ENCODE peak calls at places on chromosomes 12 and 14, in seven cellular contexts. C is left colon, X is esophagus muscularis mucosa, W is upper lobe of left lung, L is thoracic aorta, Q is iris pigment epithelial cell, R is small intestine. M is an unnamed sample.
A peak's percentile ranks its signal among the peaks of the same experiment; 100 is the strongest.

GRCh38 chr12:51328587-51328986 is 4.6 kb upstream of the BIN2 start:
- DNase-seq in C (no peak), X (no peak), W (no peak), L (no peak), Q (no peak), R (no peak), M (no peak)

GRCh38 chr12:107645630-107646333 is 39.8 kb upstream of the PWP1 start:
- DNase-seq in C (no peak), X (no peak), W (peak; percentile 41), L (no peak), Q (no peak), R (no peak), M (no peak)

GRCh38 chr14:58863576-58864345 is 226.0 kb downstream of the DACT1 start:
- DNase-seq in C (no peak), X (no peak), W (no peak), L (no peak), Q (no peak), R (no peak), M (no peak)

GRCh38 chr12:131471271-131471905 is 239.5 kb upstream of the SFSWAP start:
- DNase-seq in C (no peak), X (no peak), W (peak; percentile 38), L (no peak), Q (no peak), R (no peak), M (no peak)

GRCh38 chr12:107655281-107656065 is 30.1 kb upstream of the PWP1 start:
- DNase-seq in C (peak; percentile 46), X (no peak), W (no peak), L (no peak), Q (no peak), R (peak; percentile 67), M (no peak)

GRCh38 chr14:71266994-71267636 is 359.9 kb downstream of the PCNX1 start:
- DNase-seq in C (no peak), X (no peak), W (no peak), L (no peak), Q (peak; percentile 97), R (peak; percentile 23), M (no peak)

GRCh38 chr12:120367252-120367923 is 1.6 kb downstream of the MSI1 start:
- DNase-seq in C (peak; percentile 58), X (no peak), W (no peak), L (no peak), Q (no peak), R (peak; percentile 41), M (peak; percentile 88)

GRCh38 chr14:104856869-104857860 is 7.9 kb upstream of the CEP170B start:
- DNase-seq in C (no peak), X (no peak), W (peak; percentile 37), L (no peak), Q (no peak), R (no peak), M (peak; percentile 69)

GRCh38 chr14:54346257-54346656 is 50.5 kb upstream of the CDKN3 start:
- DNase-seq in C (no peak), X (no peak), W (no peak), L (no peak), Q (no peak), R (no peak), M (no peak)

GRCh38 chr14:68886109-68886434 is 93.0 kb downstream of the ACTN1 start:
- DNase-seq in C (no peak), X (no peak), W (no peak), L (no peak), Q (no peak), R (no peak), M (no peak)

GRCh38 chr12:127401536-127401935 is 865.4 kb upstream of the TMEM132C start:
- DNase-seq in C (no peak), X (peak; percentile 37), W (no peak), L (no peak), Q (no peak), R (no peak), M (no peak)

GRCh38 chr12:111438501-111438900 is 32.8 kb downstream of the SH2B3 start:
- DNase-seq in C (peak; percentile 61), X (no peak), W (peak; percentile 74), L (no peak), Q (peak; percentile 70), R (no peak), M (peak; percentile 57)

GRCh38 chr12:53365245-53365904 is 14.6 kb upstream of the SP1 start:
- DNase-seq in C (no peak), X (no peak), W (no peak), L (no peak), Q (peak; percentile 65), R (no peak), M (peak; percentile 82)

GRCh38 chr12:79689477-79690155 is 1.1 kb downstream of the PAWR start:
- DNase-seq in C (peak; percentile 52), X (no peak), W (peak; percentile 90), L (peak; percentile 7), Q (peak; percentile 74), R (peak; percentile 54), M (peak; percentile 86)

GRCh38 chr14:68506645-68507405 is 286.0 kb downstream of the ZFP36L1 start:
- DNase-seq in C (peak; percentile 26), X (no peak), W (no peak), L (no peak), Q (no peak), R (peak; percentile 37), M (peak; percentile 36)

GRCh38 chr14:39310071-39310470 is 76.4 kb downstream of the MIA2 start:
- DNase-seq in C (no peak), X (no peak), W (no peak), L (no peak), Q (peak; percentile 42), R (no peak), M (no peak)

GRCh38 chr12:11797993-11798720 is 148.7 kb downstream of the ETV6 start:
- DNase-seq in C (no peak), X (no peak), W (no peak), L (no peak), Q (no peak), R (no peak), M (no peak)